ENCODE peak calls at places on chromosomes 2 and 18, in ten cellular contexts. F is ovary, Y is A549, J is stomach, D is transverse colon, C is K562, P is upper lobe of left lung, S is suprapubic skin, V is GM12878, X is H1. H is an unnamed sample.
A peak's percentile ranks its signal among the peaks of the same experiment; 100 is the strongest.

GRCh38 chr2:235521844-235522243 is 28.0 kb downstream of the AGAP1 start:
- DNase-seq in F (no peak), Y (no peak), J (no peak), D (no peak), C (no peak), P (no peak), S (no peak), V (no peak), X (no peak), H (no peak)

GRCh38 chr2:239259603-239260298 is 141.1 kb downstream of the HDAC4 start:
- DNase-seq in F (no peak), Y (no peak), J (peak; percentile 25), D (peak; percentile 12), C (no peak), P (no peak), S (peak; percentile 46), V (no peak), X (no peak), H (peak; percentile 65)

GRCh38 chr18:26383454-26384270 is 157.4 kb downstream of the TAF4B start:
- DNase-seq in F (no peak), Y (peak; percentile 19), J (no peak), D (no peak), C (peak; percentile 48), P (no peak), S (no peak), V (peak; percentile 15), X (no peak), H (no peak)

GRCh38 chr18:41745166-41746049 is 209.6 kb upstream of the PIK3C3 start:
- DNase-seq in F (no peak), Y (peak; percentile 4), J (peak; percentile 61), D (peak; percentile 23), C (no peak), P (no peak), S (no peak), V (no peak), X (peak; percentile 73), H (no peak)

GRCh38 chr2:128733450-128733849 is 414.8 kb upstream of the HS6ST1 start:
- DNase-seq in F (no peak), Y (no peak), J (no peak), D (no peak), C (no peak), P (no peak), S (no peak), V (no peak), X (no peak), H (no peak)

GRCh38 chr2:26568076-26568890 is 72.9 kb downstream of the CIB4 start:
- DNase-seq in F (no peak), Y (no peak), J (no peak), D (no peak), C (no peak), P (no peak), S (no peak), V (no peak), X (no peak), H (peak; percentile 17)

GRCh38 chr2:70834881-70835280 is 735 bp downstream of the CD207 start:
- DNase-seq in F (no peak), Y (no peak), J (no peak), D (no peak), C (no peak), P (no peak), S (no peak), V (no peak), X (peak; percentile 14), H (no peak)

GRCh38 chr2:134782792-134783191 is 55.6 kb upstream of the ACMSD start:
- DNase-seq in F (no peak), Y (no peak), J (no peak), D (no peak), C (no peak), P (no peak), S (no peak), V (no peak), X (no peak), H (no peak)

GRCh38 chr2:228658998-228659397 is 477.5 kb upstream of the SPHKAP start:
- DNase-seq in F (no peak), Y (no peak), J (no peak), D (no peak), C (no peak), P (no peak), S (no peak), V (no peak), X (no peak), H (no peak)

GRCh38 chr2:168633200-168633599 is 169.2 kb upstream of the NOSTRIN start:
- DNase-seq in F (no peak), Y (no peak), J (no peak), D (no peak), C (no peak), P (no peak), S (no peak), V (no peak), X (no peak), H (no peak)

GRCh38 chr2:144570566-144570965 is 50.6 kb upstream of the ZEB2 start:
- DNase-seq in F (no peak), Y (no peak), J (no peak), D (no peak), C (no peak), P (no peak), S (no peak), V (no peak), X (no peak), H (no peak)

GRCh38 chr18:10205136-10205535 is 249.3 kb upstream of the APCDD1 start:
- DNase-seq in F (no peak), Y (no peak), J (peak; percentile 38), D (no peak), C (no peak), P (no peak), S (no peak), V (no peak), X (no peak), H (no peak)

GRCh38 chr18:67916142-67916541 is 399.6 kb upstream of the DSEL start:
- DNase-seq in F (no peak), Y (no peak), J (no peak), D (no peak), C (no peak), P (no peak), S (no peak), V (no peak), X (no peak), H (no peak)

GRCh38 chr2:217162533-217162932 is 302.7 kb upstream of the TNP1 start:
- DNase-seq in F (no peak), Y (no peak), J (no peak), D (no peak), C (peak; percentile 20), P (no peak), S (no peak), V (no peak), X (no peak), H (no peak)
- TF ChIP-seq EP300 in F (no peak), Y (no peak), J (no peak), D (no peak), C (peak; percentile 22), P (no peak), S (no peak), V (peak; percentile 40), X (no peak), H (no peak)

GRCh38 chr2:64730551-64731305 is 77.0 kb upstream of the SERTAD2 start:
- DNase-seq in F (peak; percentile 75), Y (no peak), J (peak; percentile 75), D (peak; percentile 67), C (no peak), P (no peak), S (peak; percentile 79), V (peak; percentile 69), X (no peak), H (peak; percentile 89)
- TF ChIP-seq POLR2A in F (peak; percentile 19), Y (no peak), J (no peak), D (peak; percentile 29), C (no peak), P (peak; percentile 58), S (no peak), V (no peak), X (no peak), H (no peak)

GRCh38 chr2:131641414-131642206 is 113.9 kb downstream of the CCDC74A start:
- DNase-seq in F (no peak), Y (no peak), J (no peak), D (no peak), C (peak; percentile 51), P (no peak), S (no peak), V (no peak), X (no peak), H (no peak)
- TF ChIP-seq EP300 in F (no peak), Y (no peak), J (no peak), D (no peak), C (peak; percentile 89), P (no peak), S (no peak), V (no peak), X (no peak), H (no peak)

DNA sequence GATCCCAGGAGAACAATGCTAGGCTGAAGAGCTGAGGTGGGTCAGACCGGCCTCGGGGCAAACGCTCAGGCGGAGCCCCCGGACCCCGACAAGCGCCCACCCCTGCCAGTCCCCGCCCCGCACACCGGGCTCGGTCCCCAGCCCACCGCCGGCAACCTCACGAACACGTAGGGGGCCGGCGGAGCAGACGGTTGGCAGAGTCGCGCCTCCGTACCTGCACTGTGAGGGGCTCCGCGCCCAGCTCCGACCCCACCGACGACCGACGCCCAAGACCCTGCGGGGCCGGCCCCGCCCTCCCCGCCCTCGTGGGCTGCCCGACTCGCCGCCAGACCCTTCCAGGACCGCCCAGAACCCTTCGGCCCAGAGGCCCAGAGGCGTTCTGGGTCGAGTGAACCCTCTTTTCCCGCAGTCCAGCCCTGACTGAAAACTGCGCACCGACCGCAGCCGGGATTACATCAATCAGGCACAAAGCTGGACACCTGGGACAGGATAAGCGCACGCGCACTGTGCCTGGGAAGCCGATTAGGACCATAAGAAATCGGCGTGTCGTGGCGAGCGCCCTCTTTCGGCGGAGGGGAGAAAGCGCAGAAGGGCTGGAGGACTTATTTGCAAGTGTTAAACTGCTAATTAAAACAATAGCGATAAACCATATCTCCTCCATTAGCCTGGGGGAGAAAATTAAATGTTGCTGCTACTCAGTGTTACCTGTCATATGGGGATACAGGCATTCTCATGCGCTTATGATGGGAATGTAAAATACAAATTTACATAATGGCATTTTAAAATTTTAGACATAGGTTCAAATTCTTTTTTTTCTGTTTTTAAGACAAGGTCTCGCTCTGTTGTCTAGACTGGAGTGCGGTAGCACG is 11.7 kb upstream of the DCTN1 start:
- DNase-seq in F (peak; percentile 93), Y (peak; percentile 87), J (peak; percentile 94), D (peak; percentile 96), C (peak; percentile 92), P (peak; percentile 93), S (peak; percentile 97), V (peak; percentile 76), X (peak; percentile 98), H (peak; percentile 96)
- TF ChIP-seq POLR2A in F (peak; percentile 43), Y (peak; percentile 78), J (no peak), D (peak; percentile 41), C (peak; percentile 55), P (peak; percentile 56), S (no peak), V (peak; percentile 83), X (peak; percentile 93), H (peak; percentile 14)

DNA sequence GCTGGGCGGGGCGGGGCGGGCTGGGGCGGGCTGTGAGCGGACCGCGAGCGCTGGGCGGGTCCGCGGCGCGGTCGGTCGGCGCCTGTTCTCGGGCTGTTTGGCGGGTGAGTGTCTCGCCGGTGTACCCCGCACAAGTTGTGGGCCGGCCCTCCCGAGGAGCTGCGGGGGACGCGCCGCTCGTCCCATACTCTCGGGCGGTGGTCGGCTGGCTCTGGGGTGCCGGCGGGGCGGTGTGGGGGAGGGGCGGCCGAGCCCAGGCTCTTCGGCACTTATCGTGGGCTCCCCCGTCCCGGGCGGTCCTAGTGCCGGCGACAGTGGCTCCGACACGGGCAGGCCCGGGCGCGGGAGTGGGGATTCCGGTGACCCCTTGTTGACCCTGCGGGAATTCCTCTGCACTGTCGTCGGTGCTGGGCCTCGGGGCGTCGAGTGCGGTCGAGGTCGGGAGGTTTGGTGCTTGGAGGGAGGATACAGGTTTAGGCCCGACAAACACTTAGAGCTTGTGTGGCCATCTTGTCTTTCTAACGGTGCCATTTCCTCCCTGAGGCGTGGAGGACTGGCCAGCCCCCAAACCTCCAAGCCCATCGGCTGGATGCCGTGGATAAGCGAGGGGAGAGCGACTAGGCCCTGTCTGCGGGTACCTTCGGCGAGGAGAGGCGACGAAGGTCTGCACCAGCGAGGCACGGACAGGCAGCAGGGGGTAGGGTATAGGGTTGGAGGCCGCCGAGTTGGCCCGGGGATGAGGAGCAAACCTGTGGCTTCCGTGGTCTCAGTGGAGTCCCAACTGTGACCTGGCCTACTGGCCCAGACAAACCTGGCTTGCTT is at the start of gene SEPTIN2:
- DNase-seq in F (peak; percentile 77), Y (peak; percentile 36), J (no peak), D (peak; percentile 78), C (peak; percentile 19), P (no peak), S (peak; percentile 91), V (no peak), X (peak; percentile 99), H (peak; percentile 89)
- TF ChIP-seq EP300 in F (no peak), Y (no peak), J (no peak), D (no peak), C (no peak), P (no peak), S (no peak), V (no peak), X (peak; percentile 0), H (no peak)